ENCODE peak calls at places on chromosomes 16 and 17, in four cellular contexts. One of them, this sample, is unnamed.

GRCh38 chr16:15539197-15539596 is 103.8 kb downstream of the MARF1 start:
- DNase-seq in SK-N-SH: no peak
- DNase-seq in brain microvascular endothelial cell: no peak
- DNase-seq in neural progenitor cell: peak
- DNase-seq in this sample: no peak

GRCh38 chr16:3012246-3012645 is 477 bp upstream of the CLDN9 start:
- DNase-seq in SK-N-SH: no peak
- DNase-seq in brain microvascular endothelial cell: no peak
- DNase-seq in neural progenitor cell: peak
- DNase-seq in this sample: no peak

GRCh38 chr17:62562656-62563055 is 64.8 kb upstream of the MRC2 start:
- DNase-seq in SK-N-SH: no peak
- DNase-seq in brain microvascular endothelial cell: peak
- DNase-seq in neural progenitor cell: no peak
- DNase-seq in this sample: no peak

GRCh38 chr16:17117906-17118577 is 352.7 kb downstream of the XYLT1 start:
- DNase-seq in SK-N-SH: no peak
- DNase-seq in brain microvascular endothelial cell: no peak
- DNase-seq in neural progenitor cell: no peak
- DNase-seq in this sample: no peak

GRCh38 chr16:58509256-58510096 is 5.8 kb upstream of the SETD6 start:
- DNase-seq in SK-N-SH: no peak
- DNase-seq in brain microvascular endothelial cell: no peak
- DNase-seq in neural progenitor cell: no peak
- DNase-seq in this sample: no peak

GRCh38 chr17:2466936-2467335 is 44.8 kb downstream of the METTL16 start:
- DNase-seq in SK-N-SH: no peak
- DNase-seq in brain microvascular endothelial cell: no peak
- DNase-seq in neural progenitor cell: no peak
- DNase-seq in this sample: peak

GRCh38 chr16:5078626-5079025 is 7.0 kb downstream of the ALG1 start:
- DNase-seq in SK-N-SH: no peak
- DNase-seq in brain microvascular endothelial cell: no peak
- DNase-seq in neural progenitor cell: no peak
- DNase-seq in this sample: no peak

GRCh38 chr16:11916524-11917285 is 949 bp upstream of the GSPT1 start:
- DNase-seq in SK-N-SH: no peak
- DNase-seq in brain microvascular endothelial cell: no peak
- DNase-seq in neural progenitor cell: no peak
- DNase-seq in this sample: peak

GRCh38 chr17:61376931-61377838 is 22.5 kb upstream of the TBX2 start:
- DNase-seq in SK-N-SH: no peak
- DNase-seq in brain microvascular endothelial cell: no peak
- DNase-seq in neural progenitor cell: no peak
- DNase-seq in this sample: no peak

GRCh38 chr17:7477392-7478275 is 1.8 kb downstream of the ZBTB4 start:
- DNase-seq in SK-N-SH: peak
- DNase-seq in brain microvascular endothelial cell: peak
- DNase-seq in neural progenitor cell: peak
- DNase-seq in this sample: no peak

GRCh38 chr16:75401697-75402096 is 31.6 kb downstream of the CFDP1 start:
- DNase-seq in SK-N-SH: no peak
- DNase-seq in brain microvascular endothelial cell: no peak
- DNase-seq in neural progenitor cell: no peak
- DNase-seq in this sample: no peak

GRCh38 chr16:75402821-75403475 is 30.4 kb downstream of the CFDP1 start:
- DNase-seq in SK-N-SH: peak
- DNase-seq in brain microvascular endothelial cell: peak
- DNase-seq in neural progenitor cell: peak
- DNase-seq in this sample: no peak

GRCh38 chr16:75402174-75402820 is 31.0 kb downstream of the CFDP1 start:
- DNase-seq in SK-N-SH: no peak
- DNase-seq in brain microvascular endothelial cell: peak
- DNase-seq in neural progenitor cell: no peak
- DNase-seq in this sample: no peak

DNA sequence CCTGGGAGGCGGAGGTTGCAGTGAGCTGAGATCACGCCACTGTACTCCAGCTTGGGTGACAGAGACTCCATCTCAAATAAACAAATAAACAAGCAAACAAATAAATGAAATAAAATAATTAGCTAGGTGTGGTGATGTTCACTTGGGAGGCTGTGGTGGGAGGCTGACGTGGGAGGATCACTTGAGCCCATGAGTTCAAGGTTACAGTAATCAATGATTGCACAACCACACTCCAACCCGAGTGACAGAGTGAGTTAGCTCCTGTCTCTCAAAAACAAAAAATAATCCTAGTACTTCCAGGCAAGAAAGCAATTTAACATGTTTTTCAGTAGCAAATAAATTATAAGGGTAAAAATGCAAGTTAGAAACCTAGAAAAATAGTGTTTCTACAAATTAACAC is 26.4 kb downstream of the CFDP1 start:
- DNase-seq in SK-N-SH: no peak
- DNase-seq in brain microvascular endothelial cell: no peak
- DNase-seq in neural progenitor cell: no peak
- DNase-seq in this sample: no peak
- TF ChIP-seq CTCF in SK-N-SH: no peak
- TF ChIP-seq CTCF in brain microvascular endothelial cell: no peak
- TF ChIP-seq CTCF in neural progenitor cell: no peak
- TF ChIP-seq CTCF in this sample: no peak

DNA sequence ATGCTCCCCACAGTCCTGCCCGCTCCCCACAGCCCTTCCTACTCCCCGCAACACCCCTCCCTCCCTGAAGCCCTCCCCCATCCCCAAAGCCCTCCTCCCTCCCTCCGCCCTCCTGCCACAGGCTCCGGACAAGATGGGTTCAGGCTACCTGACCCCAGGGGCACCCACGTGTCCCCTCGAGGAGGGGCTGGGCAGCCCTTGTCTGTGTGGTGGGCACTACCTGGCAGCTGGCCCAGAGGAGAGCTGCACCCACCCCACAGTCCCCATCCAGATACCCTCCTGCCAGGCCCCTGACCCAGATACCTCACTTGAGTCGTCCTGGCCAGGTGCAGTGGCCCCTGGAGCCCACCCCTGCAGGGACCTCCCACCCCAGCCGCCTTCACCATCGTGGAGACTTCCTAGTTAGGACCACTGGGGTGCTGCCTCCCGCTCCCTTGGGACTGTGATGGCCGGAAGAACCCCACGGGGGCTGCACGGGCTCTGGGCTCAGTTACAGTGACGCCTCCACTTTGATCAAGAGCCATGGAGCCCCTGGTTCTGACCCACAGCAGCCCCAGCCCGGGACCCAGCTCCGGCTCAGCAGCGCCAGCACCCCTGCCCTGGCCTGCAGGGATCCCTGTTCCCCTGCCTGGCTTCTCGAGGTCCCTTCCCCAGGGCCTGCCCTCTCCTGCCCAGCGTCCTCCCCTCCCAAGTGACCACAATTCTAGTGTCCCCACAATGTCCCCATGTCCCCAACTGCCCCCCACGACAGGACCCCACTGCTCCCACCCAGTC is 806 bp downstream of the PERCC1 start:
- DNase-seq in SK-N-SH: no peak
- DNase-seq in brain microvascular endothelial cell: no peak
- DNase-seq in neural progenitor cell: no peak
- DNase-seq in this sample: no peak
- H3K4me3 ChIP-seq in SK-N-SH: no peak
- H3K4me3 ChIP-seq in brain microvascular endothelial cell: no peak
- H3K4me3 ChIP-seq in neural progenitor cell: no peak
- H3K4me3 ChIP-seq in this sample: no peak

GRCh38 chr17:79704691-79705090 is 26.1 kb upstream of the ENPP7 start:
- DNase-seq in SK-N-SH: no peak
- DNase-seq in brain microvascular endothelial cell: no peak
- DNase-seq in neural progenitor cell: no peak
- DNase-seq in this sample: no peak

GRCh38 chr17:79699386-79700036 is 31.2 kb upstream of the ENPP7 start:
- DNase-seq in SK-N-SH: no peak
- DNase-seq in brain microvascular endothelial cell: no peak
- DNase-seq in neural progenitor cell: no peak
- DNase-seq in this sample: no peak

GRCh38 chr17:79702550-79703236 is 28.1 kb upstream of the ENPP7 start:
- DNase-seq in SK-N-SH: no peak
- DNase-seq in brain microvascular endothelial cell: no peak
- DNase-seq in neural progenitor cell: no peak
- DNase-seq in this sample: no peak

GRCh38 chr17:79700574-79700973 is 30.2 kb upstream of the ENPP7 start:
- DNase-seq in SK-N-SH: no peak
- DNase-seq in brain microvascular endothelial cell: no peak
- DNase-seq in neural progenitor cell: no peak
- DNase-seq in this sample: no peak

DNA sequence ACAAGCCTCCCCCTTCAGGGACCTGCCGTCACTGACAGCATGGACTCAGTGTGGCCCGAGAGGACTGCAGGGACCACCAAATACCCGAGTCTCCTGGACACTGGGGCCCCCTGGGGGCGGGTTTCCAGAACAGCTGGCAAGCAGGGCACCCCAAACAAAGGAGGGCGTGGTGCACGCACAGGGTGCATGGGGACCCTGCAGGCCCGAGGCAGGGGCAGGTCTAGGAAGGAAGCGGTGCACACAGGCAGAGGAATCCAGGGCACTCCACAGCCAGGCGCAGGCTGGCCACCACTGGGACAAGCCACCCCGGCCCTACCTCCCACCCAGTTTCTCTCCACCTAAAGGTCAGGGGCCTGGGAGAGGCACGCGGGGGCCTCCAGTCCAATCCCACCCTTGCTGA is 28.7 kb upstream of the ENPP7 start:
- DNase-seq in SK-N-SH: peak
- DNase-seq in brain microvascular endothelial cell: no peak
- DNase-seq in neural progenitor cell: peak
- DNase-seq in this sample: no peak
- TF ChIP-seq CTCF in SK-N-SH: no peak
- TF ChIP-seq CTCF in brain microvascular endothelial cell: peak
- TF ChIP-seq CTCF in neural progenitor cell: peak
- TF ChIP-seq CTCF in this sample: no peak

GRCh38 chr16:85173981-85174751 is 61.9 kb upstream of the CIBAR2 start:
- DNase-seq in SK-N-SH: peak
- DNase-seq in brain microvascular endothelial cell: peak
- DNase-seq in neural progenitor cell: peak
- DNase-seq in this sample: no peak

GRCh38 chr16:85176541-85177447 is 64.5 kb upstream of the CIBAR2 start:
- DNase-seq in SK-N-SH: peak
- DNase-seq in brain microvascular endothelial cell: no peak
- DNase-seq in neural progenitor cell: no peak
- DNase-seq in this sample: no peak

GRCh38 chr16:85173077-85173980 is 61.1 kb upstream of the CIBAR2 start:
- DNase-seq in SK-N-SH: peak
- DNase-seq in brain microvascular endothelial cell: peak
- DNase-seq in neural progenitor cell: peak
- DNase-seq in this sample: peak

GRCh38 chr16:85175724-85176233 is 63.5 kb upstream of the CIBAR2 start:
- DNase-seq in SK-N-SH: no peak
- DNase-seq in brain microvascular endothelial cell: no peak
- DNase-seq in neural progenitor cell: no peak
- DNase-seq in this sample: no peak

GRCh38 chr16:85174871-85175723 is 62.8 kb upstream of the CIBAR2 start:
- DNase-seq in SK-N-SH: no peak
- DNase-seq in brain microvascular endothelial cell: no peak
- DNase-seq in neural progenitor cell: no peak
- DNase-seq in this sample: no peak
- H3K4me3 ChIP-seq in SK-N-SH: peak
- H3K4me3 ChIP-seq in brain microvascular endothelial cell: peak
- H3K4me3 ChIP-seq in neural progenitor cell: no peak
- H3K4me3 ChIP-seq in this sample: no peak

GRCh38 chr17:5707482-5707881 is 123.2 kb upstream of the NLRP1 start:
- DNase-seq in SK-N-SH: no peak
- DNase-seq in brain microvascular endothelial cell: no peak
- DNase-seq in neural progenitor cell: no peak
- DNase-seq in this sample: no peak

GRCh38 chr17:5705876-5706420 is 121.6 kb upstream of the NLRP1 start:
- DNase-seq in SK-N-SH: no peak
- DNase-seq in brain microvascular endothelial cell: no peak
- DNase-seq in neural progenitor cell: no peak
- DNase-seq in this sample: no peak

GRCh38 chr17:5706835-5707234 is 122.5 kb upstream of the NLRP1 start:
- DNase-seq in SK-N-SH: peak
- DNase-seq in brain microvascular endothelial cell: peak
- DNase-seq in neural progenitor cell: peak
- DNase-seq in this sample: no peak

GRCh38 chr17:5703736-5704135 is 119.4 kb upstream of the NLRP1 start:
- DNase-seq in SK-N-SH: no peak
- DNase-seq in brain microvascular endothelial cell: no peak
- DNase-seq in neural progenitor cell: no peak
- DNase-seq in this sample: no peak

DNA sequence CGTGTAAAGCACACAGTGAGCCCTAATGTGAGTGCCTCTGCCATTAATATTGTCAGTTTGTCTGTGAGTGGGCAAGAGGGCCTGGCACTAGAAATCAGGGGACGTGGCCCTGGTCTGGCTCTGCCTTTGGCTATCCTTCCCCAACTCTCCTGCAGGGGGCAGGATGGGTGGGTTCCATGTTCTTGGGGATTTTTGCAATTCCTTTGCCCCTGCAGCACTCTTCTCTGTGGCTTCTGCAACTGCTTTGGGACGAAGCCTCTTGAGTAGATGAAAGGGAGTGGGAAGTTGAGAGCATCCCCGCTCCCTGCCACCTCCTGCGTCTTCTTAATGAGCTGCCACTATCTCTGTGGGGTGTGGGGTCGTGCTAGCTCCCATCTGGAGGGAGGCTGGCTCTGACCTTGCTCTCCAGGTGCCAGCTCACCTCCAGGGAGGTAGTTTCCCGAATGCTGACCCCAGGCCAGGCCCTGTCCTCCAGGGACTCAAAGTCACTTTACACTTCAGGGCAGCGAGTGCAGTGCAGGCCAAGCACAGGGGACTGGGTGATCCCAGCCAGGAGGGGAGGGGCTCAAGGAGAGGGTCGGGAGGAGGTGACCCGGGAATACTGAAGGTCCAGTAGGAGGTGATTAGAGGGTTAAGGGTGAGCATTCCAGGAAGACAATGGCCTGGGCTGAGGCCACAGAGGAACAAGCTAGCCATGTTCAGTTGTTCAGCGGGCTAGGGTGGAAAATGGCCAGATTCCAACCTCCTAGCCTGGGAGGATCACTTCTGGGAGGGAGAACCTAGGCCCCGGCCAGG is 121.0 kb upstream of the NLRP1 start:
- DNase-seq in SK-N-SH: peak
- DNase-seq in brain microvascular endothelial cell: no peak
- DNase-seq in neural progenitor cell: peak
- DNase-seq in this sample: no peak
- TF ChIP-seq CTCF in SK-N-SH: peak
- TF ChIP-seq CTCF in brain microvascular endothelial cell: peak
- TF ChIP-seq CTCF in neural progenitor cell: peak
- TF ChIP-seq CTCF in this sample: peak